ENCODE peak calls at places on chromosomes 4 and X, in five cellular contexts. One of them, this sample, is unnamed.

GRCh38 chr4:54032558-54033135 is 31.8 kb downstream of the CHIC2 start:
- DNase-seq in fibroblast of lung: no peak
- DNase-seq in pancreas: no peak
- DNase-seq in type B pancreatic cell: no peak
- DNase-seq in GM23338: no peak
- DNase-seq in this sample: no peak

GRCh38 chr4:102815981-102816380 is 11.4 kb downstream of the UBE2D3 start:
- DNase-seq in type B pancreatic cell: no peak
- DNase-seq in fibroblast of lung: peak; percentile 83
- DNase-seq in pancreas: no peak
- DNase-seq in GM23338: no peak
- DNase-seq in this sample: peak; percentile 31

GRCh38 chrX:18927558-18927957 is 56.4 kb downstream of the PHKA2 start:
- DNase-seq in GM23338: no peak
- DNase-seq in pancreas: no peak
- DNase-seq in type B pancreatic cell: no peak
- DNase-seq in fibroblast of lung: no peak
- DNase-seq in this sample: no peak

GRCh38 chr4:19002170-19002569 is 980.6 kb upstream of the LCORL start:
- DNase-seq in GM23338: peak; percentile 41
- DNase-seq in type B pancreatic cell: no peak
- DNase-seq in fibroblast of lung: no peak
- DNase-seq in pancreas: no peak
- DNase-seq in this sample: no peak

GRCh38 chrX:115560978-115561604 is at the start of gene PLS3:
- DNase-seq in pancreas: peak; percentile 84
- DNase-seq in GM23338: peak; percentile 87
- DNase-seq in fibroblast of lung: peak; percentile 83
- DNase-seq in type B pancreatic cell: peak; percentile 88
- DNase-seq in this sample: peak; percentile 53

GRCh38 chrX:136170109-136170800 is 22.9 kb downstream of the FHL1 start:
- DNase-seq in type B pancreatic cell: no peak
- DNase-seq in pancreas: no peak
- DNase-seq in fibroblast of lung: peak; percentile 61
- DNase-seq in GM23338: no peak
- DNase-seq in this sample: no peak

GRCh38 chr4:766559-767283 is 59.2 kb downstream of the CPLX1 start:
- DNase-seq in fibroblast of lung: no peak
- DNase-seq in GM23338: peak; percentile 60
- DNase-seq in type B pancreatic cell: no peak
- DNase-seq in pancreas: no peak
- DNase-seq in this sample: no peak

GRCh38 chrX:10681167-10681566 is 60.8 kb upstream of the MID1 start:
- DNase-seq in GM23338: no peak
- DNase-seq in fibroblast of lung: no peak
- DNase-seq in pancreas: no peak
- DNase-seq in type B pancreatic cell: no peak
- DNase-seq in this sample: no peak

GRCh38 chr4:1207157-1207470 is 34.7 kb upstream of the SPON2 start:
- DNase-seq in type B pancreatic cell: peak; percentile 66
- DNase-seq in GM23338: peak; percentile 0
- DNase-seq in pancreas: peak; percentile 56
- DNase-seq in fibroblast of lung: no peak
- DNase-seq in this sample: no peak

GRCh38 chrX:40996886-40997530 is 88.2 kb upstream of the USP9X start:
- DNase-seq in type B pancreatic cell: no peak
- DNase-seq in GM23338: peak; percentile 74
- DNase-seq in pancreas: no peak
- DNase-seq in fibroblast of lung: peak; percentile 85
- DNase-seq in this sample: peak; percentile 46

GRCh38 chrX:34300871-34301270 is 168.8 kb upstream of the FAM47A start:
- DNase-seq in GM23338: peak; percentile 61
- DNase-seq in type B pancreatic cell: no peak
- DNase-seq in pancreas: no peak
- DNase-seq in fibroblast of lung: peak; percentile 76
- DNase-seq in this sample: peak; percentile 49

GRCh38 chrX:53685711-53686110 is 808 bp downstream of the HUWE1 start:
- DNase-seq in pancreas: no peak
- DNase-seq in GM23338: no peak
- DNase-seq in type B pancreatic cell: no peak
- DNase-seq in fibroblast of lung: no peak
- DNase-seq in this sample: no peak

GRCh38 chrX:107753186-107753585 is 22.4 kb downstream of the TSC22D3 start:
- DNase-seq in fibroblast of lung: peak; percentile 33
- DNase-seq in pancreas: no peak
- DNase-seq in GM23338: no peak
- DNase-seq in type B pancreatic cell: no peak
- DNase-seq in this sample: no peak

GRCh38 chrX:11954196-11954595 is 184.1 kb upstream of the FRMPD4 start:
- DNase-seq in type B pancreatic cell: no peak
- DNase-seq in fibroblast of lung: no peak
- DNase-seq in GM23338: no peak
- DNase-seq in pancreas: no peak
- DNase-seq in this sample: no peak

DNA sequence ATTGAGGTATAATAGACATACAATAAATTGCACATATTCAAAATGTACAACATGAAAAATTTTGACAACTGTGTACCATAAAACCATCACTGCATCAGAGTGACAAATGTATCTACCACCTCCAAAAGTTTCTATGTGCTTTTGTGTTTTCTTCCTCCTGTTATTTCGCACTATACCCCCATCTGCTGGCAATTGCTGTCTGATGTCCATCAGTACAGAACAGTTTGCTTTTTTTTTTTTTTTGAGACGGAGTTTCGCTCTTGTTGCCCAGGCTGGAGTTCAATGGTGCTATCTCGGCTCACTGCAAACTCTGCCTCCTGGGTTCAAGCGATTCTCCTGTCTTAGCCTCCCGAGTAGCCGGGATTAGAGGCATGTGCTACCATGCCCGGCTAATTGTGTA is 154.3 kb upstream of the GIMD1 start:
- DNase-seq in pancreas: no peak
- DNase-seq in fibroblast of lung: no peak
- DNase-seq in GM23338: peak; percentile 11
- DNase-seq in type B pancreatic cell: no peak
- DNase-seq in this sample: no peak
- TF ChIP-seq CTCF in pancreas: no peak
- TF ChIP-seq CTCF in fibroblast of lung: no peak
- TF ChIP-seq CTCF in GM23338: peak; percentile 48
- TF ChIP-seq CTCF in type B pancreatic cell: peak; percentile 22
- TF ChIP-seq CTCF in this sample: peak; percentile 20

GRCh38 chr4:73308286-73308685 is 49.7 kb upstream of the ANKRD17 start:
- DNase-seq in fibroblast of lung: peak; percentile 51
- DNase-seq in pancreas: no peak
- DNase-seq in type B pancreatic cell: no peak
- DNase-seq in GM23338: peak; percentile 54
- DNase-seq in this sample: no peak
- TF ChIP-seq CTCF in fibroblast of lung: peak; percentile 39
- TF ChIP-seq CTCF in pancreas: no peak
- TF ChIP-seq CTCF in type B pancreatic cell: peak; percentile 29
- TF ChIP-seq CTCF in GM23338: peak; percentile 61
- TF ChIP-seq CTCF in this sample: peak; percentile 47

GRCh38 chr4:21192367-21192766 is 492.1 kb downstream of the PACRGL start:
- DNase-seq in fibroblast of lung: no peak
- DNase-seq in type B pancreatic cell: no peak
- DNase-seq in pancreas: no peak
- DNase-seq in GM23338: no peak
- DNase-seq in this sample: no peak
- TF ChIP-seq CTCF in fibroblast of lung: no peak
- TF ChIP-seq CTCF in type B pancreatic cell: peak; percentile 59
- TF ChIP-seq CTCF in pancreas: no peak
- TF ChIP-seq CTCF in GM23338: no peak
- TF ChIP-seq CTCF in this sample: no peak

DNA sequence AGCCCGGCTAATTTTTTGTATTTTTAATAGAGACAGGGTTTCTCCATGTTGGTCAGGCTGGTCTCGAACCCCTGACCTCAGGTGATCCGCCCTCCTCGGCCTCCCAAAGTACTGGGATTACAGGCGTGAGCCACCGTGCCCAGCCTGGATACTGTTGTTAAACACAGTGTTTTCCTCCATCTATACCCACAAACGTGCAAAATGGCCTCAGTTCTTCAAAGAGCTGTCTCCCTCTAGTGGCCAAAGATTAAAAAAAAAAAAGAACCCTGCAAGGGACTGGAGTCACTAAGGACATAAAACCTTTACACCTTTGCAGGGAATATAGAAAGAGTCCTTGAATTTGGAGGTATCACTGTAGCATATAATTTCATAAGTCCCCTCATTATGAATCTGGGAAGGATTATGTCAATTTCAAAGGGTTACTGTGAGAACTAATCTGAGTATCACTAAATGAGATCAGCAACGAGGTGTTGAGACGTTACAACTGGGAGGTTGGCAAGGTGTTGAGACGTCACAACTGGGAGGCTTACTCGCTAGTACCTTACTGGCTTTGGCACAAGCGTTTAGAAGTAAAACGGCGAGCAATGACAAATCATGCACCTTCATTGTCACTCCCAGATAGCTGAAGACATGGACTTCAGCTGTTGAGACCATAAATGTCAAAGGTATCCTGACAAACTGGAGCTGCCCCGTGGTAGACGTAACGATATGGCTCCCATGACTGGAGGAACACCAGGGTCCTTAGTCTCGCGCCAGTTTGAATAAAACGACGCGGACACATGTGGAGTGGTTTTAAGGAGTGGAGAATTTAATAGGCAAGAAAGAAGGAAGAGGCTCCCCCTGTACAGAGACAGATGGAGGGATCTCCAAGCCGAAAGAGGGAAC is 33.4 kb upstream of the ENPP6 start:
- DNase-seq in GM23338: peak; percentile 92
- DNase-seq in type B pancreatic cell: no peak
- DNase-seq in pancreas: no peak
- DNase-seq in fibroblast of lung: peak; percentile 63
- DNase-seq in this sample: peak; percentile 22
- TF ChIP-seq CTCF in GM23338: peak; percentile 72
- TF ChIP-seq CTCF in type B pancreatic cell: peak; percentile 81
- TF ChIP-seq CTCF in pancreas: peak; percentile 29
- TF ChIP-seq CTCF in fibroblast of lung: peak; percentile 38
- TF ChIP-seq CTCF in this sample: peak; percentile 53

DNA sequence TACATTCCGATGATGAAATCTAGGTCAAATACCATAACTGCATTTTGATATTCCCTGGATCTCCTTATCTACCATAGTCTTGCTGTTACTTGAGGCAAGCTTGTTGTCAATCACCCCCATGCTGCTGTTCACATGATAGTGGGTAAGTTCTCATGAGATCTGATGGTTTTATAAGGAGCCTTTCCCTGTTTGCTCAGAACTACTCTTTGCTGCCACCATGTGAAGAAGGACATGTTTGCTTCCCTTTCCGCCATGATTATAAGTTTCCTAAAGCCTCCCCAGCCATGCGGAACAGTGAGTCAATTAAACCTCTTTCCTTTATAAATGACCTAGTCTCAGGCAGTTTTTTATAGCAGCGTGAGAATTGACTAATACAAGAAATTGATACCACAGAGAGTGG is 432.0 kb downstream of the GLUD2 start:
- DNase-seq in GM23338: peak; percentile 17
- DNase-seq in type B pancreatic cell: no peak
- DNase-seq in fibroblast of lung: no peak
- DNase-seq in pancreas: no peak
- DNase-seq in this sample: no peak
- TF ChIP-seq CTCF in GM23338: peak; percentile 51
- TF ChIP-seq CTCF in type B pancreatic cell: no peak
- TF ChIP-seq CTCF in fibroblast of lung: no peak
- TF ChIP-seq CTCF in pancreas: no peak
- TF ChIP-seq CTCF in this sample: no peak

DNA sequence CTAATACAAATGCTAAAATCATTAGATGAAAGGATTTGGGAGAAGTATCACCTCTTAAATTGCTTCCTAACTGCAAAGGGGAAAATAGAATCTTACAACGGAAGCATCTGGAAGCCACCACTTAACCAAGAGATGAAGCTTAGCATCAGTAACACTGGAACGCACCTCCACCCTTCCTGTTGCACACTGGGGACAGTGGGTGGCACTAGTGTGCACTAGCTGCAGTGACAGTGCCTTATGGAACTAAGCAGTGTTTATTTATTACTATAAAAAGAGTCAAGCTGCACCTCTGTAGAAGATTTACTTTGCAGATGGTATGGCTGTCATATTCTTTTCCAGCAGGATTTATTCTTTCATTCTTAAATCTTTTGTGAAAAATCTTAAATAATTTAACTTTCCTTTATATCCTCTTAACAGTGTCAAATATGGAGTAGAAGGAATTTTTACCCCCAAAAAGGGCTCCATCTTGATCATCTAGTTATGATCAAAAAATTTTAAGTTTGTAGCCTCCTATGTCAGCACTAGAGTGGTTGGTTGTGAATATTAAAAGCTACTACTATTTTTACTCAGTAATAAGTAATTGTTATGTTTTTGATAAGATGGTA is 76.7 kb downstream of the SCD5 start:
- DNase-seq in type B pancreatic cell: no peak
- DNase-seq in fibroblast of lung: peak; percentile 30
- DNase-seq in pancreas: no peak
- DNase-seq in GM23338: no peak
- DNase-seq in this sample: no peak
- TF ChIP-seq CTCF in type B pancreatic cell: peak; percentile 62
- TF ChIP-seq CTCF in fibroblast of lung: no peak
- TF ChIP-seq CTCF in pancreas: no peak
- TF ChIP-seq CTCF in GM23338: peak; percentile 55
- TF ChIP-seq CTCF in this sample: peak; percentile 44

DNA sequence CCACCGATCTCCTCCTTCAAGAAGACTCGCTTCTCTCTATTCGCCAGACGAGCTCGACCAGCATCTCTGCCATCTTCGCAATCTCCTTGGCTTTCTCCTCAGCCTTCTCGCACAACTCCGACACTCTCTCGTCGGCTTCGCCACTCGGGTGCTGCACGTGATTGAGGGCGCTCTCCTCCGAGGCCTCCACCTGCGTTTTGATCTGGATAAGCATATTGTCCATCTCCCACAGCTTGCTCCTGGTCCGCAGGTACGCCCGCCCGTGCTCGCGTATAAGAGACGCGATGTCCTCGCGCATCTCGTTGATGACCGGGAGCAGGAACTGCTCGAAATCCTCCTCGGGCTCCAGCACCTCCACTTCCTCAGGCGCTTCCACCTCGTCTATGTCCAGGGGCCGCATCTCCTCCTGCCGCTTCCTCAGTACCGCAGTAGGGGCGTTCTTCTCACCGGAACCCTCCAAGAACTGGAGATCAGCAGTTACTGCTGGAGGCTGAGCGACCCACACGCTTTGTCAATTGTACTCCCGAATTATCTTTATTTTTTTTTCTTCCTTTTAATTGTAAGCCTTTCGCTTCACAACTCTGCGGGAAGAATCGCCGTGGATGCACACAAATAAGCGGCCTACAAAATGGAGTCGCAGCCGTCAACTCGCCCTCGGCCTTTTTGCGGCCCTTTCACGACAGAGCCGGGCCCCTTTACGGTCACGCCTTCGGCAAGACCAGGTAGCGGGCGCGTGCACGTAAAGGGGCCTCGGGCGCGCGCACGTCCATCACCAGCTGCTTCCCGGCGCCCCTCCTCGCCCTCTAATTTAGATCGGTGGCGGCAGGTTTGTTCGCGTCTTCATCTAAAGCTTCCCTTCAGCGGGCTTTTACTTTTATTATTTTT is at the start of gene MRFAP1L1:
- DNase-seq in pancreas: peak; percentile 97
- DNase-seq in GM23338: peak; percentile 99
- DNase-seq in fibroblast of lung: peak; percentile 98
- DNase-seq in type B pancreatic cell: peak; percentile 96
- DNase-seq in this sample: peak; percentile 91
- TF ChIP-seq CTCF in pancreas: no peak
- TF ChIP-seq CTCF in GM23338: no peak
- TF ChIP-seq CTCF in fibroblast of lung: no peak
- TF ChIP-seq CTCF in type B pancreatic cell: peak; percentile 52
- TF ChIP-seq CTCF in this sample: peak; percentile 26

GRCh38 chr4:121307441-121308327 is 73.1 kb downstream of the QRFPR start:
- DNase-seq in GM23338: peak; percentile 85
- DNase-seq in type B pancreatic cell: no peak
- DNase-seq in fibroblast of lung: peak; percentile 75
- DNase-seq in pancreas: no peak
- DNase-seq in this sample: peak; percentile 31
- TF ChIP-seq CTCF in GM23338: peak; percentile 96
- TF ChIP-seq CTCF in type B pancreatic cell: peak; percentile 74
- TF ChIP-seq CTCF in fibroblast of lung: peak; percentile 86
- TF ChIP-seq CTCF in pancreas: peak; percentile 21
- TF ChIP-seq CTCF in this sample: peak; percentile 76

This sample was measured in astrocyte of the cerebellum.